ENCODE peak calls at places on chromosomes 11 and 22, in four cellular contexts. G is GM12865, A is heart left ventricle, Z is esophagus squamous epithelium. M is an unnamed sample.

GRCh38 chr11:124832571-124832970 is 32.4 kb upstream of the MSANTD2 start:
- DNase-seq in Z (no peak), G (no peak), A (no peak), M (no peak)

GRCh38 chr11:14622241-14622954 is 21.2 kb upstream of the PDE3B start:
- DNase-seq in Z (no peak), A (no peak), G (no peak), M (no peak)

GRCh38 chr11:30346068-30346688 is 23.3 kb downstream of the ARL14EP start:
- DNase-seq in A (no peak), Z (no peak), G (peak), M (peak)

GRCh38 chr11:8905528-8906165 is 5.3 kb upstream of the AKIP1 start:
- DNase-seq in Z (no peak), G (no peak), A (no peak), M (no peak)

GRCh38 chr11:58622344-58622743 is at the start of gene CNTF:
- DNase-seq in G (no peak), Z (no peak), A (no peak), M (no peak)

GRCh38 chr11:112388496-112388895 is 127.8 kb upstream of the PLET1 start:
- DNase-seq in G (no peak), A (no peak), Z (no peak), M (no peak)

GRCh38 chr22:40965936-40966557 is 14.9 kb downstream of the RBX1 start:
- DNase-seq in A (no peak), Z (no peak), G (no peak), M (no peak)

GRCh38 chr11:12888525-12889158 is 120.5 kb upstream of the RASSF10 start:
- DNase-seq in A (peak), G (peak), Z (no peak), M (peak)

GRCh38 chr22:29994941-29995340 is 85.3 kb upstream of the HORMAD2 start:
- DNase-seq in G (no peak), A (no peak), Z (no peak), M (peak)

GRCh38 chr11:134414772-134415765 is 3.0 kb upstream of the B3GAT1 start:
- DNase-seq in A (no peak), Z (no peak), G (no peak), M (no peak)

GRCh38 chr11:17550455-17551346 is 3.6 kb downstream of the OTOG start:
- DNase-seq in A (no peak), G (no peak), Z (no peak), M (no peak)

GRCh38 chr11:8356731-8357504 is 93.2 kb upstream of the LMO1 start:
- DNase-seq in A (peak), G (no peak), Z (no peak), M (no peak)

GRCh38 chr11:116865696-116866095 is 28.3 kb upstream of the APOA1 start:
- DNase-seq in Z (no peak), A (no peak), G (no peak), M (no peak)

GRCh38 chr11:10930224-10930960 is 72.5 kb upstream of the ZBED5 start:
- DNase-seq in G (no peak), A (peak), Z (no peak), M (no peak)
- TF ChIP-seq CTCF in G (no peak), A (no peak), Z (no peak), M (no peak)

DNA sequence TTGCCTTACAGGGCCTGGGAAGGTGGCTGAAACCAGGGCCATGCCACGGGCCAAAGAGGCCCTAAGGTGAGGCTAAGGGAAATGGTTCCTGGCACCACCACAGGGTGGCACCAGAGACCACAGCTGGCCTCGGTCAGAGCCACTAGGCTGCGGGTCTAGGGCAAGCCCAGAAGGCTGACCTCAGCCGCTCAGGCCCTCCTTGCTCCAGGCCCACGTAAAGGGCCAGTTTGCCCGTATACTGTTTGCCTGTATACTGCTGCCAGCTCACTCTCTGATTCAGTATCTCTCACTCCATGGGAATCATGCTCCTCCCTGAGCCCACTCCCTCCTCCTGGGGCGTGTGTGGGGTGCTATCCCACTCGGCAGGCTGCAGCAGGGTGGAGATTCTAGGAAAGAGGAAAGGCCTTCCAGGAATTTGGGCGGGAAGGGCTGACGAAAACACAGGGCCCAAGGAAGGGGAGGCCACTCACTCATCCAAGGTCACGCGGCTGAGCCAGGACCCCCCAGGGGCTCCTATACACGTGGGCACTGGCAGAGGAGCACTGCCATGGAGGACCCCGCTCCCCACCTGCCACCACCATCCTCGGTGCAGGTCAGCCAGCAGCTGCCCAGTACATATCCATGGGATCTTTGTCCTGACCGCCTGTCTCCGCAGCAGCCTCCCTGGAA is 62.4 kb downstream of the NECTIN1 start:
- DNase-seq in Z (no peak), G (peak), A (peak), M (peak)
- TF ChIP-seq CTCF in Z (peak), G (peak), A (peak), M (peak)

GRCh38 chr22:36104435-36104834 is 56.1 kb downstream of the APOL3 start:
- DNase-seq in G (no peak), Z (no peak), A (no peak), M (no peak)
- TF ChIP-seq CTCF in G (no peak), Z (no peak), A (no peak), M (no peak)

DNA sequence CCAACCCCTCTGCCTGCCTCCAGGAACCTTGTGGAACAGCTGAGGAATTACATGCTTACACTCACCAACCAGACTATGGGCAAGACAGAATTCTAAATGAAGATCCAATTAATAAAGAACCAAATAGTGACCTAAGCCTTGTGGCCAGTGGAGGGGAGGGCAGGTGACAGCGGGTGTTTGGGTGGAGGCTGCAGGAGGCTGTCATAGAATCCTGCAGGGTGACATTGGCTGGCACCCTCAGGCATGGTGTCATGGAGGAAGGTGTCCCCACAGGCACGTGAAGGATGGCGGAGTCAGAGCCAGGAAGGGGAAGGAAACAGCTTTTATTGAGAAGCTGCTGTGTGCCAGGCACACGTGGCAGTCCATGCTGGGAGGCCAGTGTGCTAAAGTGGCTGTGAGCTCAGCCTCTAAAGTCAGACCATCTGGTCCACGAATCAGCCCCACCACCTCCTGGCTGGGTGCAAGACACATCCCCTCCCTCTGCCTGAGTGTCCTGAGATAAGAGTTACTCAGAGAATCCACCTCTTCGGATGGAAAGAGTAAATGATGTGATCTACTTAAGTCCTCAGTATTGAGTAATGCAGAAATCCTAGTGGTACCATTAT is 8.7 kb downstream of the MYO18B start:
- DNase-seq in A (no peak), G (no peak), Z (no peak), M (no peak)
- TF ChIP-seq CTCF in A (no peak), G (no peak), Z (no peak), M (no peak)

DNA sequence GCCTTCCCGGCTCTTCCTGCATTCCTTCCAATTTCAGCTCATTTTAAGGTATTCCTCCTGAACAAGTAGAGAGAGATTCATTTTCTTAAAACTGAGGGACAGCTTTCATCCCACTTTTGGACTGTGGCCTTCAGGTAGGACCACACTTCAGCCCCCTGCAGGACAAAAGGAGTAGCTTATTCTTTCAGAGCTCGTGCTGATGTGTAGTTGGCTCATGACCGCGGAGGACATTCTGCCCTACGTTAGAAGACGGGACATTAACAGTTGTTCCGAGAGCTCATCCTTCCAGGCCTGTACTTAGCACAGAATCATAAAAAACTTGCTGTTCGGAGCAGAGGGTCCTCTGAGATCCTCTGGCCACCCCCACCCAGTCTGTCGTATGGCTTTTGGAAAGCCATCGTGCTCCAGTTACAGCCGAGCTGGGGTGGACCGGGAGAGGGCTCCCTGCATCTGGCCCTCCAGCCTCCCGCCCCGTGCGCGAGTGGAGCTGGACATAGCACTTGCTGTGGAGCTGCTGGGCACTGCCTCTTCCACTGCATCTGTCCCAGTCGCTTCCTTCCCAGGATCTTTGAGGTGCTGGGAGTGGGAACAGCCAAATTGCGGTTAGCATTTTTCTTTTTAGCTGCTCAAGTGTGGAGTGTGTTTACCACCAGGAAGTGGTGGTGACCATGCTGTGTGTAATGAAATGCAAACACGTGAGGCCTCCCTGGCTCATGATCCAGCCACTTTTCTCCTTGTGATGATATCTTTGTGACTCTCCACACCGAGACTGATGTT is 250.3 kb downstream of the TBC1D22A start:
- DNase-seq in A (no peak), Z (no peak), G (no peak), M (no peak)
- TF ChIP-seq CTCF in A (no peak), Z (no peak), G (no peak), M (no peak)

M was measured in Calu3.